ENCODE peak calls at places on chromosomes 13 and 19, in four cellular contexts. M is omental fat pad, N is GM19239, D is foreskin keratinocyte. K is an unnamed sample.

GRCh38 chr19:10271543-10272086 is 695 bp downstream of the ICAM1 start:
- DNase-seq in M (no peak), N (no peak), D (no peak), K (no peak)

GRCh38 chr19:32649751-32650150 is 25.2 kb downstream of the ANKRD27 start:
- DNase-seq in M (no peak), N (no peak), D (no peak), K (no peak)

GRCh38 chr13:83943530-83944279 is 61.4 kb upstream of the SLITRK1 start:
- DNase-seq in M (no peak), N (no peak), D (no peak), K (no peak)

GRCh38 chr19:38318595-38319142 is 976 bp upstream of the KCNK6 start:
- DNase-seq in M (no peak), N (no peak), D (no peak), K (no peak)

GRCh38 chr19:44737238-44738160 is 11.0 kb upstream of the BCL3 start:
- DNase-seq in M (no peak), N (no peak), D (no peak), K (no peak)

GRCh38 chr19:47663911-47664771 is 49.1 kb upstream of the EHD2 start:
- DNase-seq in M (peak), N (no peak), D (peak), K (no peak)

GRCh38 chr13:35733832-35734231 is 257.3 kb upstream of the MAB21L1 start:
- DNase-seq in M (no peak), N (no peak), D (no peak), K (no peak)

GRCh38 chr13:79194272-79194671 is 211.8 kb downstream of the RBM26 start:
- DNase-seq in M (no peak), N (peak), D (no peak), K (peak)

GRCh38 chr13:24148414-24149305 is 11.9 kb upstream of the SPATA13 start:
- DNase-seq in M (no peak), N (no peak), D (peak), K (no peak)

GRCh38 chr19:32404939-32405430 is 585 bp upstream of the DPY19L3 start:
- DNase-seq in M (no peak), N (no peak), D (no peak), K (no peak)

GRCh38 chr19:4447327-4448146 is 10.1 kb downstream of the UBXN6 start:
- DNase-seq in M (no peak), N (no peak), D (no peak), K (no peak)

GRCh38 chr13:84393981-84394625 is 511.8 kb upstream of the SLITRK1 start:
- DNase-seq in M (no peak), N (no peak), D (peak), K (no peak)

GRCh38 chr13:94950303-94950702 is 238.0 kb upstream of the SOX21 start:
- DNase-seq in M (no peak), N (no peak), D (no peak), K (no peak)

GRCh38 chr19:44401108-44401786 is at the start of gene ZNF285:
- DNase-seq in M (peak), N (peak), D (peak), K (no peak)

GRCh38 chr13:19182536-19182935 is 912 bp upstream of the TUBA3C start:
- DNase-seq in M (no peak), N (no peak), D (no peak), K (no peak)

GRCh38 chr13:111371211-111371610 is 50.8 kb downstream of the TEX29 start:
- DNase-seq in M (no peak), N (no peak), D (no peak), K (no peak)

GRCh38 chr13:103046676-103047075 is 19.5 kb downstream of the SLC10A2 start:
- DNase-seq in M (no peak), N (no peak), D (peak), K (no peak)

GRCh38 chr19:1070931-1071791 is 4.2 kb downstream of the ARHGAP45 start:
- DNase-seq in M (no peak), N (no peak), D (no peak), K (no peak)

GRCh38 chr19:29634731-29635130 is 28.6 kb downstream of the POP4 start:
- DNase-seq in M (no peak), N (no peak), D (no peak), K (no peak)

GRCh38 chr13:84430015-84430414 is 547.7 kb upstream of the SLITRK1 start:
- DNase-seq in M (no peak), N (no peak), D (no peak), K (no peak)

GRCh38 chr19:39409207-39409885 is 2.7 kb downstream of the ZFP36 start:
- DNase-seq in M (no peak), N (no peak), D (peak), K (peak)

GRCh38 chr13:29847501-29847983 is 2.9 kb downstream of the UBL3 start:
- DNase-seq in M (no peak), N (no peak), D (peak), K (no peak)

GRCh38 chr19:44607049-44607448 is 6.3 kb upstream of the IGSF23 start:
- DNase-seq in M (no peak), N (no peak), D (no peak), K (no peak)

GRCh38 chr13:44045179-44045562 is 165.5 kb downstream of the LACC1 start:
- DNase-seq in M (no peak), N (no peak), D (no peak), K (no peak)

GRCh38 chr13:29852464-29853054 is 2.1 kb upstream of the UBL3 start:
- DNase-seq in M (no peak), N (no peak), D (no peak), K (no peak)

GRCh38 chr13:42056146-42056545 is 7.7 kb downstream of the DGKH start:
- DNase-seq in M (no peak), N (no peak), D (no peak), K (no peak)

GRCh38 chr13:66520511-66521390 is 709.4 kb downstream of the PCDH9 start:
- DNase-seq in M (no peak), N (no peak), D (no peak), K (no peak)

GRCh38 chr19:19402656-19403372 is 2.7 kb upstream of the GATAD2A start:
- DNase-seq in M (no peak), N (no peak), D (no peak), K (no peak)

GRCh38 chr19:4256563-4256962 is 9.7 kb downstream of the YJU2 start:
- DNase-seq in M (no peak), N (no peak), D (no peak), K (no peak)

GRCh38 chr13:48741377-48741776 is 87.6 kb downstream of the CYSLTR2 start:
- DNase-seq in M (no peak), N (no peak), D (no peak), K (peak)

GRCh38 chr19:3687774-3688706 is 12.2 kb downstream of the PIP5K1C start:
- DNase-seq in M (no peak), N (no peak), D (no peak), K (no peak)

GRCh38 chr13:78595458-78595818 is 7.9 kb downstream of the POU4F1 start:
- DNase-seq in M (no peak), N (no peak), D (no peak), K (no peak)

GRCh38 chr19:1272423-1273262 is 2.7 kb upstream of the FAM174C start:
- DNase-seq in M (no peak), N (no peak), D (no peak), K (no peak)

GRCh38 chr13:87129602-87130300 is 541.4 kb upstream of the SLITRK5 start:
- DNase-seq in M (no peak), N (no peak), D (peak), K (no peak)

GRCh38 chr13:77353980-77354379 is 27.1 kb upstream of the MYCBP2 start:
- DNase-seq in M (no peak), N (no peak), D (no peak), K (no peak)